ENCODE peak calls at places on chromosomes 2 and 18, in seven cellular contexts. Z is AG10803, V is IMR-90, F is heart right ventricle, G is BJ, M is AG04449, L is WERI-Rb-1. U is an unnamed sample.

GRCh38 chr2:72825271-72826155 is at the start of gene EXOC6B:
- DNase-seq in Z (peak), V (peak), F (peak), G (peak), M (no peak), L (peak), U (peak)

GRCh38 chr2:71781695-71782228 is 328.4 kb downstream of the DYSF start:
- DNase-seq in Z (no peak), V (no peak), F (peak), G (no peak), M (no peak), L (no peak), U (no peak)

GRCh38 chr2:85181093-85181685 is 48.0 kb downstream of the TCF7L1 start:
- DNase-seq in Z (peak), V (no peak), F (no peak), G (no peak), M (no peak), L (no peak), U (no peak)

GRCh38 chr2:218238896-218239295 is 21.9 kb downstream of the ARPC2 start:
- DNase-seq in Z (no peak), V (no peak), F (no peak), G (no peak), M (no peak), L (no peak), U (no peak)

GRCh38 chr2:9800975-9801723 is 42.1 kb upstream of the TAF1B start:
- DNase-seq in Z (peak), V (peak), F (peak), G (no peak), M (no peak), L (peak), U (no peak)

GRCh38 chr18:46333371-46334199 is 229.4 kb downstream of the HAUS1 start:
- DNase-seq in Z (peak), V (no peak), F (peak), G (no peak), M (no peak), L (peak), U (no peak)

GRCh38 chr2:62215306-62216064 is 19.6 kb downstream of the B3GNT2 start:
- DNase-seq in Z (no peak), V (peak), F (no peak), G (no peak), M (no peak), L (peak), U (no peak)

GRCh38 chr18:9405977-9406376 is 69.3 kb upstream of the RALBP1 start:
- DNase-seq in Z (no peak), V (no peak), F (no peak), G (no peak), M (no peak), L (no peak), U (no peak)

GRCh38 chr2:55175254-55176093 is 56.6 kb downstream of the CLHC1 start:
- DNase-seq in Z (peak), V (peak), F (no peak), G (no peak), M (no peak), L (no peak), U (no peak)

GRCh38 chr2:202193305-202193704 is 45.1 kb downstream of the SUMO1 start:
- DNase-seq in Z (no peak), V (no peak), F (no peak), G (no peak), M (no peak), L (no peak), U (no peak)

GRCh38 chr18:70363861-70364260 is 75.0 kb downstream of the SOCS6 start:
- DNase-seq in Z (peak), V (peak), F (no peak), G (peak), M (no peak), L (no peak), U (no peak)

GRCh38 chr2:59957539-59957938 is 595.9 kb downstream of the BCL11A start:
- DNase-seq in Z (peak), V (no peak), F (no peak), G (no peak), M (no peak), L (no peak), U (no peak)

DNA sequence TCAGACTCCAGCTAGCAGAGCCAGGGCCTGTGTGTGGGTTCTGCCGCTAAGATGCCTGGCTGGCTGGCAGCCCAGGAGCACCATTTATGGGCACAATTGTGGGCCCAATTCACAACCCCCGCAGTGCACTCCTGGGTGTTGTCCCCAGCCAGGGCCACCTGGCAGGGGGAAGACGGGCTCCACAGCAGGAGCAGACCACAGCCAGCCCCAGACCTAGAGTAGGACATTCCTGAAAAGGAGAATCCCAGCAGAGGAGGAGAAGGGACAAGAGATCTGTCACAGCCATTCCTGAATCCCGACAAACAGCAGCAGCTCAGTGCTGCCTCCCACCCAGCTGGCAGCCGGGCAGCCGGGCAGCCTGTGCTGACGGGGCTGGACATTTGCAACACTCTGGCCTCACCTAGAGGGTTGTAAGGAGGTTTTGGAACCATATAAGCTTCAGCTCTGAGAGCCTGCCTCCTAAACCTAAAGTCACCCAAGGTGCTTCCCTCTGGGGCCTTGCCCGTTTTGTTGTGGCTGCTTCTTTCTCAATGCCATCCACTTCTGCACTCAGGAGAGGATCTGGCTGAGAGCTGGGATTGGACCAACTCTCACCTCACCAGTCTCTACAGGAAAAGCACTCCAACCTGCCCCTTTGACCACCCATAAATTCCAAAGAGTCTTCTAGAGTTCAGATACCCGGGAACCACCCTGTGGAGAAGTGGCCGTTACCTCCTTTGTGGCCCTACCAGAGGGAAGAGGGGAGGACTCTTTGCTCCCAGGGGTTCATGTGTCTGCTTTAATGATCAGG is 4.1 kb upstream of the TMEM177 start:
- DNase-seq in Z (no peak), V (no peak), F (no peak), G (no peak), M (no peak), L (no peak), U (no peak)
- TF ChIP-seq CTCF in Z (no peak), V (no peak), F (no peak), G (no peak), M (no peak), L (peak), U (no peak)

GRCh38 chr2:241320394-241320793 is 4.7 kb downstream of the SEPTIN2 start:
- DNase-seq in Z (no peak), V (no peak), F (no peak), G (no peak), M (no peak), L (no peak), U (no peak)

GRCh38 chr2:241321911-241322310 is 6.2 kb downstream of the SEPTIN2 start:
- DNase-seq in Z (no peak), V (no peak), F (no peak), G (no peak), M (no peak), L (no peak), U (no peak)

GRCh38 chr2:241323777-241324176 is 8.1 kb downstream of the SEPTIN2 start:
- DNase-seq in Z (no peak), V (no peak), F (no peak), G (no peak), M (no peak), L (no peak), U (no peak)

GRCh38 chr2:241317391-241317790 is 1.7 kb downstream of the SEPTIN2 start:
- DNase-seq in Z (no peak), V (no peak), F (no peak), G (no peak), M (no peak), L (no peak), U (no peak)

DNA sequence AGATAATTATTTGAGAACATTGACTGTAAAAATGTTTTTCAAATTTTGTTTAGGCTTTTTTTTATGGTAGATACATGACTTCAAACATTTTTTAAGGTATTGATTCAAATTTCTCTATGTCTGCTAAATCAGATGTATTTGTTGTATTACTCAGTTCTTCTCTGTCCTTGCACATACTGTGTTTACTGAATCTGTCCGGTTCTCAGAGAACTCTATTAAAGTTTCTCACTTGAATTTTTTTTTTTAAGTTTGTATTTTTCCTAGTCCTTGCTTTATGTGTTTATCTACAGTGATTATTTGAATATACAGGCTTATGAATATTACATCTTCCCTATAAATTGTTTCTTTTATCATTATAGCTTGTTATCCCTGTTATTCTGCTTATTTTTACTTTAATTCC is 5.3 kb downstream of the SEPTIN2 start:
- DNase-seq in Z (no peak), V (no peak), F (no peak), G (no peak), M (no peak), L (no peak), U (no peak)
- H3K4me3 ChIP-seq in Z (no peak), V (no peak), F (no peak), G (no peak), M (no peak), L (no peak), U (no peak)

GRCh38 chr2:222055328-222055727 is 243.5 kb downstream of the PAX3 start:
- DNase-seq in Z (no peak), V (no peak), F (no peak), G (no peak), M (no peak), L (no peak), U (no peak)

GRCh38 chr2:222054813-222055212 is 244.0 kb downstream of the PAX3 start:
- DNase-seq in Z (no peak), V (no peak), F (no peak), G (no peak), M (no peak), L (no peak), U (no peak)

GRCh38 chr2:222050981-222051380 is 247.8 kb downstream of the PAX3 start:
- DNase-seq in Z (no peak), V (no peak), F (no peak), G (no peak), M (no peak), L (no peak), U (no peak)

GRCh38 chr2:222049946-222050345 is 248.9 kb downstream of the PAX3 start:
- DNase-seq in Z (peak), V (peak), F (no peak), G (no peak), M (no peak), L (no peak), U (no peak)

DNA sequence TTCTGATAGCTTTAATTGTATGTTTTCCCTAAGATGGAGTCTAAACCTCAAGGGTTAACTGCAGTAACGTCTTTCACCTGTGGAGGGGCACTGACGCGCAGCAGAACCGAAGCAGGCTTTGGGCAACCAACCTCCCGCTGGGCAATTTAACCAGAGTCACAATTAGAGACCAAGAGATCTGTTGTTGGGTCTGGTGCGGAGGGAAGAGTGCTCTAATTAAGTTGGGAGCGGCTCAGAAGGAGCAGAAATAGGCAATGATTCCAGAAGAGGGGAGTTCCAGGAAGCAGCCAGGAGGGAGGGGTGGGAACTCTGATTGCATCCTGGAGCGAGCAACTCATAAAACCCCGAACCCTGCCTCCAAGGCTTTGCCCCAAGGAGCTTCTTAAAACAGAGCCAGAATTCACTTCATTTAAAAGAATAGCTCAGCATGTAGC is 245.8 kb downstream of the PAX3 start:
- DNase-seq in Z (no peak), V (no peak), F (no peak), G (no peak), M (no peak), L (peak), U (no peak)
- TF ChIP-seq CTCF in Z (no peak), V (no peak), F (peak), G (no peak), M (no peak), L (peak), U (peak)

GRCh38 chr2:196183528-196184231 is 12.3 kb upstream of the STK17B start:
- DNase-seq in Z (no peak), V (no peak), F (no peak), G (no peak), M (no peak), L (no peak), U (no peak)

GRCh38 chr2:196181484-196181883 is 10.1 kb upstream of the STK17B start:
- DNase-seq in Z (no peak), V (no peak), F (no peak), G (no peak), M (no peak), L (no peak), U (no peak)

GRCh38 chr2:196184919-196185318 is 13.5 kb upstream of the STK17B start:
- DNase-seq in Z (no peak), V (no peak), F (no peak), G (no peak), M (no peak), L (no peak), U (no peak)

GRCh38 chr2:196182439-196183171 is 11.2 kb upstream of the STK17B start:
- DNase-seq in Z (no peak), V (no peak), F (no peak), G (no peak), M (no peak), L (no peak), U (no peak)

DNA sequence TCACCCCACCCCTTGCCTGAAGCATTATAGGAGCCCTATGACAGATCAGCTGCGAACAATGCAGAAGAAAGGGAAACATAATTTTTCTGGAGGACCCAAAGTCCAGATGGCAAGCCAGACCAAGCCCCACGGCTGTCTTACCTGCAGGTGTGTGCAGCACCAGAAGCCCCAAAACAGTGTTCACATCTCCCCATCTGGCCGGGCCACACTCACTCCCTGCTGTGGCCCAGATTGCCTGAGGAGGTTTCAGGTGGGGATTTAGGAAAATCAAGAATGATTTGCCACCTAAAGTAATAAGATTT is 11.7 kb upstream of the STK17B start:
- DNase-seq in Z (no peak), V (no peak), F (no peak), G (no peak), M (no peak), L (no peak), U (no peak)
- H3K4me3 ChIP-seq in Z (no peak), V (no peak), F (no peak), G (no peak), M (no peak), L (no peak), U (no peak)